ENCODE peak calls at places on chromosomes 7 and 10, in four cellular contexts. Z is Peyer's patch; H is MG63; L is CD8-positive, alpha-beta T cell. I is an unnamed sample.

GRCh38 chr10:35079267-35079666 is 10.9 kb downstream of the CUL2 start:
- DNase-seq in Z (no peak), H (no peak), L (no peak), I (no peak)

GRCh38 chr7:491958-492713 is 27.5 kb downstream of the PDGFA start:
- DNase-seq in Z (peak), H (no peak), L (no peak), I (no peak)

GRCh38 chr10:71136036-71136690 is 76.2 kb upstream of the UNC5B start:
- DNase-seq in Z (no peak), H (no peak), L (no peak), I (no peak)

GRCh38 chr7:82755705-82756551 is 312.4 kb upstream of the CACNA2D1 start:
- DNase-seq in Z (no peak), H (no peak), L (no peak), I (no peak)

GRCh38 chr7:37359662-37360444 is 88.8 kb downstream of the ELMO1 start:
- DNase-seq in Z (no peak), H (no peak), L (no peak), I (no peak)

GRCh38 chr10:20976891-20977684 is 80.0 kb upstream of the NEBL start:
- DNase-seq in Z (no peak), H (no peak), L (no peak), I (no peak)

GRCh38 chr7:99469381-99470065 is 3.2 kb upstream of the ZNF789 start:
- DNase-seq in Z (no peak), H (no peak), L (no peak), I (no peak)

GRCh38 chr10:86661161-86662025 is 6.9 kb upstream of the LDB3 start:
- DNase-seq in Z (no peak), H (peak), L (no peak), I (no peak)

GRCh38 chr10:80157561-80157960 is 25.0 kb downstream of the PLAC9 start:
- DNase-seq in Z (no peak), H (no peak), L (no peak), I (no peak)

GRCh38 chr7:4931932-4932331 is 27.1 kb downstream of the MMD2 start:
- DNase-seq in Z (no peak), H (no peak), L (no peak), I (peak)

GRCh38 chr10:96833220-96834001 is 1.3 kb downstream of the LCOR start:
- DNase-seq in Z (peak), H (peak), L (no peak), I (no peak)

GRCh38 chr10:127695431-127695830 is 41.6 kb upstream of the FOXI2 start:
- DNase-seq in Z (no peak), H (no peak), L (no peak), I (no peak)

GRCh38 chr10:86334515-86335085 is 32.0 kb downstream of the GRID1 start:
- DNase-seq in Z (no peak), H (no peak), L (no peak), I (peak)

GRCh38 chr10:44865289-44865671 is 45.9 kb upstream of the TMEM72 start:
- DNase-seq in Z (peak), H (no peak), L (no peak), I (no peak)

GRCh38 chr10:60446855-60447254 is 57.2 kb upstream of the ANK3 start:
- DNase-seq in Z (no peak), H (no peak), L (no peak), I (no peak)

GRCh38 chr7:26293569-26294308 is 2.1 kb downstream of the SNX10 start:
- DNase-seq in Z (peak), H (no peak), L (peak), I (no peak)

GRCh38 chr7:148883233-148884048 is 650 bp downstream of the EZH2 start:
- DNase-seq in Z (peak), H (peak), L (peak), I (peak)

GRCh38 chr7:51126813-51127617 is 189.6 kb downstream of the COBL start:
- DNase-seq in Z (no peak), H (no peak), L (no peak), I (peak)

GRCh38 chr7:74452748-74453320 is 872 bp upstream of the GTF2IRD1 start:
- DNase-seq in Z (peak), H (peak), L (no peak), I (no peak)

GRCh38 chr7:116525298-116525912 is 569 bp downstream of the CAV1 start:
- DNase-seq in Z (peak), H (peak), L (no peak), I (no peak)

I was measured in H1.